ENCODE peak calls at places on chromosomes 6 and 20, in five cellular contexts. One of them, this sample, is unnamed.

GRCh38 chr6:152186840-152187239 is 379.4 kb downstream of the ESR1 start:
- DNase-seq in AG08395: no peak
- DNase-seq in H54: no peak
- DNase-seq in NCI-H1436: no peak
- DNase-seq in H7: no peak
- DNase-seq in this sample: no peak

GRCh38 chr6:73942581-73942980 is 246.6 kb downstream of the CD109 start:
- DNase-seq in AG08395: peak; percentile 54
- DNase-seq in H54: no peak
- DNase-seq in NCI-H1436: no peak
- DNase-seq in H7: peak; percentile 19
- DNase-seq in this sample: no peak

GRCh38 chr6:41062056-41062455 is 9.1 kb downstream of the APOBEC2 start:
- DNase-seq in AG08395: no peak
- DNase-seq in H54: no peak
- DNase-seq in NCI-H1436: no peak
- DNase-seq in H7: no peak
- DNase-seq in this sample: no peak

GRCh38 chr6:16683524-16684194 is 77.6 kb downstream of the ATXN1 start:
- DNase-seq in AG08395: peak; percentile 65
- DNase-seq in H54: no peak
- DNase-seq in NCI-H1436: no peak
- DNase-seq in H7: no peak
- DNase-seq in this sample: no peak

GRCh38 chr20:4844766-4845465 is 123.2 kb downstream of the PRND start:
- DNase-seq in AG08395: no peak
- DNase-seq in H54: no peak
- DNase-seq in NCI-H1436: no peak
- DNase-seq in H7: no peak
- DNase-seq in this sample: no peak

GRCh38 chr20:13638162-13638495 is 603 bp downstream of the TASP1 start:
- DNase-seq in AG08395: no peak
- DNase-seq in H54: no peak
- DNase-seq in NCI-H1436: no peak
- DNase-seq in H7: peak; percentile 44
- DNase-seq in this sample: no peak

GRCh38 chr6:24985313-24985712 is 49.6 kb upstream of the RIPOR2 start:
- DNase-seq in AG08395: no peak
- DNase-seq in H54: no peak
- DNase-seq in NCI-H1436: no peak
- DNase-seq in H7: peak; percentile 22
- DNase-seq in this sample: no peak

GRCh38 chr6:70806086-70806485 is 138.4 kb downstream of the SMAP1 start:
- DNase-seq in AG08395: no peak
- DNase-seq in H54: no peak
- DNase-seq in NCI-H1436: no peak
- DNase-seq in H7: no peak
- DNase-seq in this sample: no peak

GRCh38 chr6:168201383-168201782 is 118.2 kb downstream of the DACT2 start:
- DNase-seq in AG08395: no peak
- DNase-seq in H54: no peak
- DNase-seq in NCI-H1436: no peak
- DNase-seq in H7: peak; percentile 87
- DNase-seq in this sample: no peak

GRCh38 chr20:57207251-57207650 is 59.2 kb downstream of the BMP7 start:
- DNase-seq in AG08395: no peak
- DNase-seq in H54: no peak
- DNase-seq in NCI-H1436: no peak
- DNase-seq in H7: no peak
- DNase-seq in this sample: no peak

GRCh38 chr6:109389650-109390274 is 7.5 kb upstream of the CD164 start:
- DNase-seq in AG08395: no peak
- DNase-seq in H54: no peak
- DNase-seq in NCI-H1436: no peak
- DNase-seq in H7: no peak
- DNase-seq in this sample: no peak

GRCh38 chr6:105817370-105817769 is 268.8 kb upstream of the PRDM1 start:
- DNase-seq in AG08395: no peak
- DNase-seq in H54: no peak
- DNase-seq in NCI-H1436: no peak
- DNase-seq in H7: no peak
- DNase-seq in this sample: peak; percentile 21

GRCh38 chr20:4161447-4162251 is 146.3 kb upstream of the RNF24 start:
- DNase-seq in AG08395: no peak
- DNase-seq in H54: no peak
- DNase-seq in NCI-H1436: peak; percentile 54
- DNase-seq in H7: peak; percentile 81
- DNase-seq in this sample: no peak

This sample was measured in Ammon's horn.